ENCODE peak calls at places on chromosomes 6 and 20, in four cellular contexts. Q is OCI-LY7, M is cardiac fibroblast, H is right lobe of liver. Z is an unnamed sample.
A peak's percentile ranks its signal among the peaks of the same experiment; 100 is the strongest.

GRCh38 chr6:21496275-21496674 is 97.3 kb upstream of the SOX4 start:
- DNase-seq in Q (no peak), M (no peak), H (no peak), Z (no peak)

GRCh38 chr6:155253337-155253736 is 10.5 kb upstream of the CLDN20 start:
- DNase-seq in Q (no peak), M (no peak), H (no peak), Z (no peak)

GRCh38 chr6:29602564-29603361 is 17.8 kb downstream of the OR2H2 start:
- DNase-seq in Q (peak; percentile 11), M (peak; percentile 29), H (no peak), Z (peak; percentile 17)

GRCh38 chr6:422423-423061 is 31.0 kb downstream of the IRF4 start:
- DNase-seq in Q (no peak), M (peak; percentile 95), H (no peak), Z (peak; percentile 76)

GRCh38 chr6:79005024-79005423 is 73.0 kb downstream of the PHIP start:
- DNase-seq in Q (no peak), M (peak; percentile 17), H (no peak), Z (no peak)

GRCh38 chr6:25041676-25042598 is 106.2 kb upstream of the RIPOR2 start:
- DNase-seq in Q (peak; percentile 70), M (no peak), H (no peak), Z (no peak)

GRCh38 chr6:6810727-6811126 is 222.2 kb downstream of the LY86 start:
- DNase-seq in Q (no peak), M (no peak), H (no peak), Z (no peak)

GRCh38 chr6:55756711-55757110 is 118.7 kb downstream of the BMP5 start:
- DNase-seq in Q (no peak), M (peak; percentile 33), H (no peak), Z (no peak)

GRCh38 chr6:155708100-155708499 is 252.5 kb upstream of the NOX3 start:
- DNase-seq in Q (no peak), M (no peak), H (no peak), Z (no peak)

GRCh38 chr6:39451831-39452230 is 129.3 kb upstream of the KCNK16 start:
- DNase-seq in Q (peak; percentile 5), M (peak; percentile 12), H (no peak), Z (no peak)

GRCh38 chr20:53579581-53580375 is 13.9 kb downstream of the ZNF217 start:
- DNase-seq in Q (peak; percentile 57), M (peak; percentile 95), H (no peak), Z (peak; percentile 50)

GRCh38 chr6:36442083-36442670 is 477 bp downstream of the PXT1 start:
- DNase-seq in Q (peak; percentile 12), M (no peak), H (no peak), Z (no peak)

GRCh38 chr6:119482850-119483285 is 133.3 kb upstream of the MAN1A1 start:
- DNase-seq in Q (no peak), M (no peak), H (no peak), Z (no peak)

GRCh38 chr6:121260651-121261102 is 73.6 kb downstream of the TBC1D32 start:
- DNase-seq in Q (no peak), M (peak; percentile 92), H (no peak), Z (no peak)

GRCh38 chr20:51338692-51339440 is 203.7 kb downstream of the NFATC2 start:
- DNase-seq in Q (no peak), M (peak; percentile 93), H (no peak), Z (peak; percentile 35)

GRCh38 chr6:15504040-15504491 is 158.8 kb downstream of the DTNBP1 start:
- DNase-seq in Q (no peak), M (peak; percentile 41), H (no peak), Z (no peak)
- TF ChIP-seq CTCF in Q (no peak), M (peak; percentile 28), H (no peak), Z (no peak)

GRCh38 chr6:170058878-170059485 is 231.9 kb downstream of the DLL1 start:
- DNase-seq in Q (no peak), M (no peak), H (no peak), Z (no peak)
- TF ChIP-seq CTCF in Q (no peak), M (no peak), H (no peak), Z (no peak)

GRCh38 chr6:163789199-163789810 is 374.8 kb downstream of the QKI start:
- DNase-seq in Q (no peak), M (no peak), H (no peak), Z (no peak)

GRCh38 chr6:163782436-163783003 is 368.0 kb downstream of the QKI start:
- DNase-seq in Q (peak; percentile 20), M (no peak), H (no peak), Z (no peak)

GRCh38 chr6:163790296-163790840 is 375.9 kb downstream of the QKI start:
- DNase-seq in Q (no peak), M (peak; percentile 42), H (no peak), Z (no peak)

GRCh38 chr6:163787001-163787667 is 372.6 kb downstream of the QKI start:
- DNase-seq in Q (no peak), M (no peak), H (no peak), Z (no peak)
- TF ChIP-seq CTCF in Q (no peak), M (no peak), H (no peak), Z (no peak)

GRCh38 chr6:132712366-132712765 is 1.5 kb downstream of the VNN1 start:
- DNase-seq in Q (no peak), M (peak; percentile 73), H (no peak), Z (peak; percentile 43)

GRCh38 chr6:132714160-132714559 is 305 bp upstream of the VNN1 start:
- DNase-seq in Q (no peak), M (no peak), H (no peak), Z (no peak)

GRCh38 chr6:132713355-132714134 is at the start of gene VNN1:
- DNase-seq in Q (peak; percentile 13), M (peak; percentile 18), H (peak; percentile 88), Z (no peak)

GRCh38 chr6:132716238-132716637 is 2.4 kb upstream of the VNN1 start:
- DNase-seq in Q (no peak), M (no peak), H (peak; percentile 61), Z (no peak)

DNA sequence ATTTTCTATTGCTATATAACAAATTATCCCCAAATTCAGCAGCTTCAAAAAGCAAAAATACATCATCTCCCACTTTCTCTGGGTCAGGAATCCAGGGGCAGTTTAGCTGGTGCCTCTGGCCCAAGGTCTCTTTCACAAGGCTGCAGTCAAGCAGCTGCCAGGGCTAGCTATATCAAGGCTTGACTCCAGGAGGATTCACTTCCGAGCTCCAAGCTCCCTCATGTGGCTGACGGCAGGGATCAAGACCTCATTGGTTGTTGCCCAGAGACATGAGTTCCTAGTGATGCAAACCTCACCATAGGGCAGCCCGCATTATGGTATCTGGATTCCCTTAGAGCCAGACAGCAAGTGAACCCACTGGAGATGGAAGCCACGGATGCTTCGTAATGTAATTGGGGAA is 1.3 kb upstream of the VNN1 start:
- DNase-seq in Q (no peak), M (peak; percentile 86), H (peak; percentile 86), Z (peak; percentile 71)
- TF ChIP-seq CTCF in Q (no peak), M (peak; percentile 62), H (peak; percentile 64), Z (peak; percentile 69)

GRCh38 chr20:258963-259362 is 1.4 kb downstream of the DEFB132 start:
- DNase-seq in Q (peak; percentile 27), M (peak; percentile 32), H (no peak), Z (no peak)
- TF ChIP-seq CTCF in Q (peak; percentile 65), M (peak; percentile 28), H (no peak), Z (no peak)

Z was measured in HFFc6.